ENCODE peak calls at places on chromosome 4, in five cellular contexts. A is NT2/D1, Z is HCT116, P is H1, R is HepG2. O is an unnamed sample.

GRCh38 chr4:45472490-45472889 is 651.4 kb downstream of the GABRG1 start:
- DNase-seq in P (no peak), Z (no peak), A (no peak), R (no peak), O (no peak)

GRCh38 chr4:73187325-73187724 is 71.3 kb downstream of the ANKRD17 start:
- DNase-seq in A (no peak), P (no peak), R (no peak), Z (no peak), O (no peak)

GRCh38 chr4:177177446-177178160 is 132.1 kb upstream of the NEIL3 start:
- DNase-seq in P (no peak), R (no peak), Z (no peak), A (no peak), O (no peak)

GRCh38 chr4:185309770-185310169 is 86.0 kb downstream of the LRP2BP start:
- DNase-seq in Z (no peak), R (no peak), A (no peak), P (no peak), O (no peak)

GRCh38 chr4:158769175-158769831 is 477 bp downstream of the FNIP2 start:
- DNase-seq in P (peak), A (peak), R (no peak), Z (no peak), O (peak)

GRCh38 chr4:155799106-155799793 is 40.4 kb downstream of the GUCY1B1 start:
- DNase-seq in R (no peak), A (no peak), P (no peak), Z (no peak), O (no peak)

GRCh38 chr4:24800273-24800880 is 5.0 kb downstream of the SOD3 start:
- DNase-seq in A (no peak), P (peak), R (no peak), Z (no peak), O (no peak)

GRCh38 chr4:24063771-24064170 is 173.9 kb upstream of the PPARGC1A start:
- DNase-seq in P (no peak), R (no peak), A (no peak), Z (no peak), O (no peak)

GRCh38 chr4:679571-680083 is 5.3 kb downstream of the MYL5 start:
- DNase-seq in P (no peak), R (no peak), A (no peak), Z (no peak), O (no peak)

GRCh38 chr4:5770051-5770450 is 59.0 kb downstream of the EVC start:
- DNase-seq in R (no peak), P (peak), A (no peak), Z (no peak), O (no peak)

GRCh38 chr4:139647952-139648351 is 17.7 kb upstream of the MGST2 start:
- DNase-seq in A (no peak), Z (no peak), P (no peak), R (no peak), O (no peak)

DNA sequence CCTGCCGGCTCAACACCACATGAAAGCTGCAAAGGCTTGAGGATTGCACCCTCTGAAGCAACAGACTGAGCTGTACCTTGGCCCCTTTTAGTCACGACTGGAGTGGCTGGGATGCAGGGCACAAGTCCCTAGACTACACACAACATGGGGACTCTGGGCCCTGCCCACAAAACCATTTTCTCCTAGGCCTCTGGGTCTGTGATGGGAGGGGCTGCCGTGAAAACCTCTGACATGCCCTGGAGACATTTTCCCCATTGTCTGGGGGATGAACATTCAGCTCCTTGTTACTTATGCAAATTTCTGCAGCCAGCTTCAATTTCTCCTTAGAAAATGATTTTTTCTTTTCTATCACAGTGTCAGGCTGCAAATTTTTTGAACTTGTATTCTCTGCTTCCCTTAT is 123.5 kb upstream of the SMARCAD1 start:
- DNase-seq in R (no peak), P (no peak), Z (no peak), A (no peak), O (no peak)
- TF ChIP-seq ZNF274 in R (no peak), P (no peak), Z (no peak), A (no peak), O (no peak)

GRCh38 chr4:7253341-7253700 is 61.0 kb downstream of the SORCS2 start:
- DNase-seq in Z (no peak), R (no peak), P (no peak), A (no peak), O (no peak)

GRCh38 chr4:7255996-7256395 is 63.7 kb downstream of the SORCS2 start:
- DNase-seq in R (no peak), P (no peak), A (no peak), Z (no peak), O (no peak)

GRCh38 chr4:7255488-7255881 is 63.1 kb downstream of the SORCS2 start:
- DNase-seq in R (no peak), Z (no peak), P (no peak), A (no peak), O (no peak)

GRCh38 chr4:7253806-7254205 is 61.5 kb downstream of the SORCS2 start:
- DNase-seq in A (no peak), R (no peak), Z (no peak), P (no peak), O (no peak)

GRCh38 chr4:7254736-7255487 is 62.6 kb downstream of the SORCS2 start:
- DNase-seq in P (no peak), R (no peak), Z (no peak), A (no peak), O (no peak)
- TF ChIP-seq ZNF274 in P (no peak), R (no peak), Z (no peak), A (no peak), O (no peak)

GRCh38 chr4:59630922-59631321 is 1569.2 kb upstream of the ADGRL3 start:
- DNase-seq in Z (no peak), P (no peak), A (no peak), R (no peak), O (no peak)
- TF ChIP-seq ZNF274 in Z (no peak), P (no peak), A (no peak), R (no peak), O (no peak)

GRCh38 chr4:152516156-152516555 is 19.7 kb downstream of the FBXW7 start:
- DNase-seq in R (no peak), A (no peak), P (no peak), Z (no peak), O (no peak)

GRCh38 chr4:152512483-152512882 is 23.4 kb downstream of the FBXW7 start:
- DNase-seq in R (no peak), P (no peak), A (no peak), Z (no peak), O (no peak)

GRCh38 chr4:152514356-152514755 is 21.5 kb downstream of the FBXW7 start:
- DNase-seq in A (no peak), R (no peak), P (no peak), Z (no peak), O (no peak)

GRCh38 chr4:152513078-152513477 is 22.8 kb downstream of the FBXW7 start:
- DNase-seq in Z (no peak), A (no peak), R (no peak), P (no peak), O (no peak)

GRCh38 chr4:152515678-152516077 is 20.2 kb downstream of the FBXW7 start:
- DNase-seq in A (no peak), R (no peak), Z (no peak), P (no peak), O (peak)
- TF ChIP-seq ZNF274 in A (no peak), R (no peak), Z (no peak), P (no peak), O (no peak)

GRCh38 chr4:137463377-137464003 is 68.8 kb downstream of the PCDH18 start:
- DNase-seq in R (no peak), Z (no peak), A (no peak), P (no peak), O (no peak)
- TF ChIP-seq ZNF274 in R (no peak), Z (no peak), A (no peak), P (no peak), O (no peak)

GRCh38 chr4:15936495-15936894 is 2.0 kb downstream of the FGFBP1 start:
- DNase-seq in P (no peak), R (no peak), A (no peak), Z (no peak), O (no peak)
- TF ChIP-seq ZNF274 in P (no peak), R (no peak), A (no peak), Z (no peak), O (no peak)